ENCODE peak calls at places on chromosomes 3 and 15, in eight cellular contexts. G, Y, L, F, P, I, B and Q are unnamed samples.

GRCh38 chr15:88234711-88235110 is 21.8 kb downstream of the NTRK3 start:
- DNase-seq in Y (no peak), G (no peak), L (no peak), F (no peak), I (no peak), B (no peak), P (no peak), Q (no peak)

GRCh38 chr15:70077436-70077835 is 20.3 kb downstream of the TLE3 start:
- DNase-seq in B (peak; percentile 17), I (no peak), L (no peak), Y (no peak), F (no peak), P (no peak), G (no peak), Q (no peak)

GRCh38 chr3:10764314-10765051 is 51.5 kb upstream of the SLC6A11 start:
- DNase-seq in P (no peak), G (no peak), I (no peak), Y (no peak), F (no peak), B (no peak), L (no peak), Q (no peak)

GRCh38 chr15:62770752-62771151 is 271.8 kb upstream of the TPM1 start:
- DNase-seq in I (no peak), L (peak; percentile 94), Y (no peak), F (no peak), P (no peak), B (no peak), G (no peak), Q (no peak)

GRCh38 chr15:41585140-41586047 is 26.4 kb downstream of the TYRO3 start:
- DNase-seq in I (peak; percentile 77), P (peak; percentile 56), F (peak; percentile 73), Y (peak; percentile 35), G (peak; percentile 58), B (no peak), L (peak; percentile 44), Q (no peak)

GRCh38 chr3:155070932-155071387 is 9.2 kb upstream of the MME start:
- DNase-seq in F (peak; percentile 95), L (peak; percentile 99), B (no peak), P (no peak), G (no peak), I (no peak), Y (no peak), Q (no peak)

GRCh38 chr3:138184994-138185393 is 2.1 kb upstream of the ARMC8 start:
- DNase-seq in Y (no peak), F (no peak), I (no peak), B (no peak), P (no peak), L (peak; percentile 13), G (no peak), Q (no peak)

GRCh38 chr15:38867556-38867955 is 302.9 kb upstream of the RASGRP1 start:
- DNase-seq in Y (no peak), P (no peak), I (no peak), F (no peak), G (no peak), B (no peak), L (no peak), Q (no peak)

GRCh38 chr3:98021821-98022220 is 13.3 kb downstream of the GABRR3 start:
- DNase-seq in Y (no peak), F (no peak), I (no peak), P (no peak), B (no peak), G (no peak), L (peak; percentile 63), Q (no peak)

GRCh38 chr3:191363221-191363620 is 32.9 kb upstream of the UTS2B start:
- DNase-seq in P (no peak), B (no peak), I (no peak), F (no peak), G (no peak), Y (no peak), L (no peak), Q (no peak)

GRCh38 chr3:150545419-150546225 is 674 bp downstream of the SERP1 start:
- DNase-seq in Y (no peak), I (peak; percentile 57), P (peak; percentile 40), G (peak; percentile 62), F (peak; percentile 30), L (no peak), B (peak; percentile 59), Q (peak; percentile 21)

GRCh38 chr3:179148446-179149238 is 485 bp downstream of the PIK3CA start:
- DNase-seq in F (peak; percentile 71), I (peak; percentile 69), L (peak; percentile 28), G (peak; percentile 59), Y (peak; percentile 5), P (peak; percentile 31), B (peak; percentile 49), Q (peak; percentile 8)

DNA sequence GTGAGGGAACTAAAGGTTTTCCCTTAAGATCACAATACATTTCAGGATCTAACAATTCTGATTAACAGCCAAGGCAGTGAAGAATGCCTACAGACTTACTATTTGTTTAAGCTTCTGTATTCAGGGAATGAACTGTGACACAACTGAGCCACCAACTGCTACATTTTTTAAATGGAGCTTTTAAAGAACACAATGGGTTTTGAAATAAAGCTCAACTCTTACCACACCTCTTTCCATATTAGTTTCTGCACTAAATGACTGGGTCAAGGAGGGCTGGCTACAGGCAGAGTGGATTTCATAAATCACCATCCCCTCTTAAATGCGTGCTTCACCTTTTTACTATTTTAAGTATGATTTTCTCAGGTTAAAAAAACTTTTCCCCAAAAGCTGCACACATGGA is 100.2 kb downstream of the TMCC1 start:
- DNase-seq in L (no peak), G (no peak), F (peak; percentile 17), Y (no peak), P (no peak), B (no peak), I (no peak), Q (no peak)
- H3K27ac ChIP-seq in L (no peak overlapping the region), G (no peak overlapping the region), F (peak overlapping the region; percentile 10), Y (peak overlapping the region; percentile 80), P (peak overlapping the region; percentile 53), B (peak overlapping the region; percentile 87), I (no peak overlapping the region), Q (no peak overlapping the region)

DNA sequence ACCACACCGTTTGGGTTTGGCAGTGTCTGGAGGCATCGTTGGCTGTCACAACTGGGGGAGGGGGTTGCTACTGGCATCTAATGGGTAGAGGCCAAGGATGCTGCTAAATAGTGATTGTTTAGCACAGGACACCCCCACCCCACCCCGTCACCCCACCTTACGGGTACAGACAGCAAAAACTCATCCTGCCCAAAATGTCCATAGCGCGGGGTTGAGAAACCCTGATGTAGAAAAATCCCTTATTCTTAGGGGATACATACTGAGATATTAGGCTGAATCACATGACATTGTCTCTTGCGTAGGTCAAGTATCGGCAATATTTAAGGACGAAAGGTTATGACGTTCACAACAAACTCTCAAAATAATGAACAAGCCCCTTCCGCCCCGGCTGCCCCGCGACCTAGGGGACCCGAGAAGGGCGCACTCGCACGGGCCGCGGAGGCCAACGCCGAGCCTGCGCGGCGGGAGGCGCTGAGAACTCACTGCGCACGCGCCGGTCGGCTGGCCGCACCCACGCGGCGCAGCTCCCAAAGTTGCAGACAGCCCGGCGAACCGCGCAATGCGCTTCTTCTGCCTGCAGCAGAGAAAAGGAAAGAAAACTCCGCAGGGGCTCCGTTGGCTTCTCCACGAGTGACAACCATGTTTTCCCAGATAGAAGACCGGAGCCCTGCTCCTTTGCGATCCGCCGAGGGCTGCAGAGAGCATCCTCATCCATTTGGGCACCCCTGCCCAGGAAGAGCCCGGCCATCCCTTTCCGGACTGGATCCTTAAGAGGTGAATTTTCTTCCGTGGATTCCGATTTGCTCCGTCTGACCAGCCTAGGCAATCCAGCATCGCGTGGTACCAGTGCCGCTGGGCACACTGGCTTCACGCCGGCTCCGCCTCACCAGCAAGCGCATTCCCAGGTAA is 136.8 kb upstream of the CCDC54 start:
- DNase-seq in G (peak; percentile 75), Y (peak; percentile 70), B (peak; percentile 75), P (peak; percentile 68), F (peak; percentile 75), I (peak; percentile 83), L (peak; percentile 75), Q (peak; percentile 55)
- TF ChIP-seq POLR2A in G (peak; percentile 21), Y (peak; percentile 76), B (peak; percentile 59), P (peak; percentile 50), F (peak; percentile 62), I (peak; percentile 18), L (no peak), Q (peak; percentile 70)

DNA sequence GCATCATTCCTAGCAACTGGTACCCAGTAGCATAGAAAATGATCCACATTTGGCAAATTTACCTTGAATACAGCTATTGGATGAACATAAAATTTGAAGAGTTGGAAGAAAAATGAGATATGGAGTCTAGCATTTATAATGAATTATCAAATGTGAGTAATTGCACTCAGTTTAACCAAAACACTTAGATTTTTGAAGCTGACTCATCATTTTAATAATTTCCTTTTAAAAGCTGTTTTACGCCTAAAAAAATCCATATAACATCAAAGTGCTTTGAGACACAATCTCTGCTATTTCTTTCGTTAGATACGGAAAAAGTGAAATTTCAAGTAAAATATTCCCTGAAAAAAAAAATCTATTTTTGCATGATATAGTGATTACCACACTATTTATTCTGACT is 767.4 kb downstream of the ROBO2 start:
- DNase-seq in F (no peak), B (no peak), G (no peak), L (no peak), P (no peak), I (no peak), Y (no peak), Q (no peak)
- H3K4me3 ChIP-seq in F (no peak overlapping the region), B (no peak overlapping the region), G (no peak overlapping the region), L (no peak overlapping the region), P (no peak overlapping the region), I (no peak overlapping the region), Y (no peak overlapping the region), Q (no peak overlapping the region)

GRCh38 chr3:54862526-54862925 is 65.3 kb downstream of the LRTM1 start:
- DNase-seq in L (no peak), B (no peak), G (no peak), F (no peak), I (no peak), Y (no peak), P (no peak), Q (no peak)
- H3K27ac ChIP-seq in L (no peak overlapping the region), B (no peak overlapping the region), G (no peak overlapping the region), F (no peak overlapping the region), I (no peak overlapping the region), Y (no peak overlapping the region), P (no peak overlapping the region), Q (no peak overlapping the region)

GRCh38 chr3:186772886-186773417 is 10.4 kb upstream of the EIF4A2 start:
- DNase-seq in F (peak; percentile 39), P (peak; percentile 32), B (peak; percentile 69), Y (no peak), G (peak; percentile 82), I (peak; percentile 93), L (no peak), Q (peak; percentile 47)
- TF ChIP-seq POLR2A in F (no peak), P (no peak), B (no peak), Y (no peak), G (peak; percentile 0), I (no peak), L (no peak), Q (no peak)

DNA sequence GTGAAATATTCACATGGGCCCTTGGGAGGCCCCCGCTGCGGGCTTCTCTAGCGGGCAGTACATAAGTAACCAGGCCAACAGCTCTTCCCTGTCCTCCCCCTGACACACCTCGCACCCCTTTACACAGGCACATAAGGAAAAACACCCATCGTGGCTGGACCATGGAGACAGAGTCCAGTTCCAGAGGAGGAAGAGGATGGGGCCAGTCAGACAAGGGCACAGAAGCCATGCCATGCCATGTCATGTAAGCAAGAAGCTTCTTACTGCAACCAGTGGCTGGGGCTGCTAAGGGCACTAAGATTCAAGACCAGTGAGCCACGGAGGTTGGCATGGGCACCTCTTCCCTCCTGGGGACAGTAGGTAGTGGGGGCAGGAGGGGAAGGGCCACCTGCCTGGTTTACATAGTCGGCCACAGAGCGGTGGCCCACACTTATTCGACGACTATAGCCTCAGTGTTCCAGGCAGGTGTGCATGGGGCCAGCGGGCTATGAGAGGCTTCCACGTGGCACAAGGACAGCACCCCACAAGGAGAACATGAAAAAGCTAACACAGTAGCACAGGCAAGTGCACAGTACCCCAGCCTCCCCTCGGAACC is 5.7 kb upstream of the CYP11A1 start:
- DNase-seq in G (no peak), P (no peak), L (no peak), Y (no peak), F (no peak), B (no peak), I (no peak), Q (no peak)
- H3K4me3 ChIP-seq in G (no peak overlapping the region), P (no peak overlapping the region), L (no peak overlapping the region), Y (no peak overlapping the region), F (no peak overlapping the region), B (no peak overlapping the region), I (no peak overlapping the region), Q (no peak overlapping the region)